ENCODE peak calls at places on chromosomes 13 and 19, in six cellular contexts. D, K, J, I, T and C are unnamed samples.

GRCh38 chr19:28312269-28312668 is 900.7 kb downstream of the UQCRFS1 start:
- DNase-seq in D (no peak), K (no peak), J (no peak), I (no peak), T (no peak), C (no peak)

GRCh38 chr19:18999016-18999758 is 34.1 kb downstream of the SUGP2 start:
- DNase-seq in D (no peak), K (no peak), J (no peak), I (no peak), T (peak), C (no peak)

GRCh38 chr13:94716016-94716415 is 3.7 kb upstream of the SOX21 start:
- DNase-seq in D (no peak), K (no peak), J (no peak), I (no peak), T (no peak), C (no peak)

GRCh38 chr19:46489445-46490272 is 6.0 kb downstream of the PNMA8B start:
- DNase-seq in D (peak), K (no peak), J (no peak), I (peak), T (peak), C (no peak)

GRCh38 chr19:49474545-49474930 is 523 bp downstream of the FLT3LG start:
- DNase-seq in D (no peak), K (no peak), J (no peak), I (no peak), T (no peak), C (no peak)

GRCh38 chr13:21435710-21436151 is 23.4 kb downstream of the ZDHHC20 start:
- DNase-seq in D (peak), K (peak), J (no peak), I (peak), T (peak), C (no peak)

GRCh38 chr19:5144545-5145179 is 175.7 kb downstream of the KDM4B start:
- DNase-seq in D (no peak), K (no peak), J (no peak), I (no peak), T (no peak), C (no peak)

GRCh38 chr19:35521124-35521743 is 6.9 kb downstream of the SBSN start:
- DNase-seq in D (no peak), K (no peak), J (no peak), I (no peak), T (no peak), C (no peak)

GRCh38 chr19:36115453-36116343 is at the start of gene TBCB:
- DNase-seq in D (no peak), K (peak), J (peak), I (peak), T (peak), C (no peak)

GRCh38 chr13:113245858-113246791 is 36.7 kb downstream of the CUL4A start:
- DNase-seq in D (no peak), K (no peak), J (no peak), I (no peak), T (peak), C (no peak)

GRCh38 chr13:44249439-44249838 is 124.2 kb upstream of the SERP2 start:
- DNase-seq in D (no peak), K (no peak), J (no peak), I (peak), T (peak), C (no peak)

GRCh38 chr19:2546128-2547032 is 70.5 kb downstream of the GADD45B start:
- DNase-seq in D (peak), K (no peak), J (no peak), I (peak), T (no peak), C (no peak)